ENCODE peak calls at places on chromosomes 3 and 15, in five cellular contexts. L, F, N, W and B are unnamed samples.

GRCh38 chr3:128257632-128258031 is 104.4 kb downstream of the EEFSEC start:
- DNase-seq in F (no peak), N (no peak), W (no peak), L (no peak), B (no peak)

GRCh38 chr15:41865490-41866055 is 26.9 kb downstream of the PLA2G4B start:
- DNase-seq in W (no peak), N (no peak), L (no peak), F (no peak), B (no peak)

GRCh38 chr3:130662407-130663028 is 84.1 kb downstream of the PIK3R4 start:
- DNase-seq in F (no peak), L (no peak), W (no peak), N (no peak), B (no peak)

GRCh38 chr15:62469874-62470688 is 305.0 kb upstream of the C2CD4B start:
- DNase-seq in L (peak; percentile 25), N (peak; percentile 71), W (peak; percentile 61), F (peak; percentile 85), B (no peak)

GRCh38 chr3:124118397-124118796 is 126.5 kb upstream of the ROPN1 start:
- DNase-seq in F (peak; percentile 77), N (peak; percentile 25), W (no peak), L (no peak), B (no peak)

GRCh38 chr15:66476535-66476934 is 21.0 kb downstream of the SNAPC5 start:
- DNase-seq in L (no peak), N (no peak), W (no peak), F (no peak), B (no peak)

GRCh38 chr15:96365781-96366525 is 35.5 kb downstream of the NR2F2 start:
- DNase-seq in N (no peak), W (peak; percentile 7), L (no peak), F (no peak), B (no peak)

GRCh38 chr3:28077566-28077965 is 163.9 kb upstream of the CMC1 start:
- DNase-seq in N (peak; percentile 26), F (peak; percentile 9), L (peak; percentile 16), W (peak; percentile 7), B (no peak)

GRCh38 chr15:27592036-27592725 is 506.9 kb downstream of the OCA2 start:
- DNase-seq in L (no peak), N (no peak), W (no peak), F (no peak), B (no peak)

GRCh38 chr15:33234019-33234418 is 39.5 kb upstream of the FMN1 start:
- DNase-seq in L (no peak), F (peak; percentile 68), W (peak; percentile 21), N (peak; percentile 51), B (no peak)

GRCh38 chr3:4825572-4826236 is 153.5 kb upstream of the BHLHE40 start:
- DNase-seq in W (no peak), N (no peak), F (no peak), L (peak; percentile 54), B (no peak)

GRCh38 chr15:49918106-49918505 is 200.9 kb downstream of the ATP8B4 start:
- DNase-seq in F (peak; percentile 47), W (no peak), L (peak; percentile 29), N (no peak), B (no peak)

GRCh38 chr3:15541371-15541770 is 19.9 kb upstream of the COLQ start:
- DNase-seq in L (no peak), N (no peak), F (no peak), W (no peak), B (no peak)